ENCODE peak calls at places on chromosomes 13 and 19, in four cellular contexts. M is HAP-1, Y is PC-3, V is ascending aorta. G is an unnamed sample.

GRCh38 chr13:94169783-94170513 is 309.5 kb downstream of the DCT start:
- DNase-seq in M (no peak), Y (no peak), V (no peak), G (no peak)

GRCh38 chr13:51800456-51800855 is 3.5 kb downstream of the DHRS12 start:
- DNase-seq in M (no peak), Y (no peak), V (no peak), G (no peak)

GRCh38 chr19:5130371-5131030 is 161.6 kb downstream of the KDM4B start:
- DNase-seq in M (no peak), Y (no peak), V (no peak), G (no peak)

GRCh38 chr19:51031880-51032225 is 2.9 kb downstream of the KLK12 start:
- DNase-seq in M (no peak), Y (no peak), V (no peak), G (no peak)

GRCh38 chr13:109779074-109779473 is 7.3 kb downstream of the IRS2 start:
- DNase-seq in M (no peak), Y (no peak), V (no peak), G (no peak)

GRCh38 chr19:42282036-42282762 is 13.1 kb downstream of the CIC start:
- DNase-seq in M (no peak), Y (no peak), V (no peak), G (no peak)

GRCh38 chr19:41307954-41308449 is 2.0 kb upstream of the CCDC97 start:
- DNase-seq in M (no peak), Y (no peak), V (no peak), G (no peak)

GRCh38 chr13:59494560-59494970 is 669.2 kb downstream of the DIAPH3 start:
- DNase-seq in M (no peak), Y (no peak), V (no peak), G (no peak)

GRCh38 chr19:48618278-48618915 is 581 bp downstream of the RPL18 start:
- DNase-seq in M (no peak), Y (no peak), V (no peak), G (no peak)

GRCh38 chr13:25329706-25330105 is 28.3 kb downstream of the NUP58 start:
- DNase-seq in M (no peak), Y (peak; percentile 24), V (no peak), G (no peak)

GRCh38 chr19:14526423-14526822 is 3.0 kb upstream of the TECR start:
- DNase-seq in M (no peak), Y (no peak), V (no peak), G (no peak)

GRCh38 chr13:110338441-110339101 is 31.5 kb downstream of the COL4A2 start:
- DNase-seq in M (no peak), Y (no peak), V (no peak), G (no peak)

GRCh38 chr13:98509271-98510155 is 67.4 kb downstream of the STK24 start:
- DNase-seq in M (no peak), Y (peak; percentile 74), V (peak; percentile 33), G (no peak)

GRCh38 chr13:73059460-73060250 is 850 bp downstream of the KLF5 start:
- DNase-seq in M (no peak), Y (peak; percentile 43), V (no peak), G (no peak)

GRCh38 chr13:96539791-96540190 is 449.9 kb downstream of the HS6ST3 start:
- DNase-seq in M (no peak), Y (no peak), V (no peak), G (no peak)

GRCh38 chr19:4380254-4380727 is 20.1 kb downstream of the SH3GL1 start:
- DNase-seq in M (no peak), Y (no peak), V (no peak), G (no peak)

GRCh38 chr19:1685046-1685445 is 32.6 kb upstream of the TCF3 start:
- DNase-seq in M (no peak), Y (no peak), V (no peak), G (no peak)

GRCh38 chr13:91346848-91347211 is 657 bp upstream of the MIR17HG start:
- DNase-seq in M (no peak), Y (peak; percentile 13), V (no peak), G (no peak)

GRCh38 chr13:43307921-43308433 is 284.6 kb downstream of the DNAJC15 start:
- DNase-seq in M (peak; percentile 10), Y (peak; percentile 16), V (peak; percentile 22), G (no peak)

GRCh38 chr19:12015753-12016116 is 19.7 kb downstream of the ZNF433 start:
- DNase-seq in M (no peak), Y (no peak), V (no peak), G (no peak)

GRCh38 chr13:114065926-114066774 is 66.3 kb downstream of the RASA3 start:
- DNase-seq in M (no peak), Y (no peak), V (no peak), G (no peak)

GRCh38 chr13:81778350-81778749 is 1437.4 kb upstream of the SPRY2 start:
- DNase-seq in M (no peak), Y (no peak), V (no peak), G (no peak)

GRCh38 chr19:38849746-38850230 is at the start of gene HNRNPL:
- DNase-seq in M (no peak), Y (no peak), V (no peak), G (no peak)
- H3K4me1 ChIP-seq in M (peaks cover 23% of the 10 kb centered on the region), Y (peaks cover 28% of the 10 kb centered on the region), V (peaks cover 41% of the 10 kb centered on the region), G (no peaks in the 10 kb centered on the region)

GRCh38 chr13:74117207-74117705 is 16.9 kb downstream of the KLF12 start:
- DNase-seq in M (no peak), Y (no peak), V (no peak), G (no peak)

GRCh38 chr13:74114641-74115040 is 19.6 kb downstream of the KLF12 start:
- DNase-seq in M (no peak), Y (no peak), V (no peak), G (no peak)

GRCh38 chr13:74114202-74114601 is 20.0 kb downstream of the KLF12 start:
- DNase-seq in M (no peak), Y (peak; percentile 26), V (no peak), G (no peak)

GRCh38 chr13:74111901-74112824 is 22.0 kb downstream of the KLF12 start:
- DNase-seq in M (no peak), Y (no peak), V (no peak), G (no peak)

GRCh38 chr13:74115138-74115537 is 19.1 kb downstream of the KLF12 start:
- DNase-seq in M (no peak), Y (peak; percentile 52), V (no peak), G (no peak)
- H3K4me3 ChIP-seq in M (no peak overlapping the region), Y (no peak overlapping the region), V (no peak overlapping the region), G (no peak overlapping the region)

GRCh38 chr13:29573190-29573589 is 22.3 kb downstream of the SLC7A1 start:
- DNase-seq in M (no peak), Y (no peak), V (no peak), G (no peak)
- H3K4me1 ChIP-seq in M (no peaks in the 10 kb centered on the region), Y (peaks cover 8% of the 10 kb centered on the region), V (peaks cover 12% of the 10 kb centered on the region), G (peaks cover 3% of the 10 kb centered on the region)

GRCh38 chr13:66995366-66995663 is 234.8 kb downstream of the PCDH9 start:
- DNase-seq in M (no peak), Y (no peak), V (no peak), G (no peak)

GRCh38 chr13:66994498-66995365 is 235.4 kb downstream of the PCDH9 start:
- DNase-seq in M (no peak), Y (no peak), V (no peak), G (no peak)

GRCh38 chr13:66992183-66992582 is 238.0 kb downstream of the PCDH9 start:
- DNase-seq in M (peak; percentile 21), Y (no peak), V (no peak), G (no peak)

GRCh38 chr13:66992683-66993082 is 237.5 kb downstream of the PCDH9 start:
- DNase-seq in M (no peak), Y (no peak), V (no peak), G (no peak)

GRCh38 chr13:66994097-66994496 is 236.0 kb downstream of the PCDH9 start:
- DNase-seq in M (peak; percentile 74), Y (no peak), V (peak; percentile 18), G (peak; percentile 48)
- H3K4me3 ChIP-seq in M (no peak overlapping the region), Y (no peak overlapping the region), V (peak overlapping the region; percentile 25), G (no peak overlapping the region)

GRCh38 chr13:84200971-84201370 is 318.7 kb upstream of the SLITRK1 start:
- DNase-seq in M (no peak), Y (no peak), V (no peak), G (no peak)
- H3K4me1 ChIP-seq in M (peaks cover 5% of the 10 kb centered on the region), Y (no peaks in the 10 kb centered on the region), V (no peaks in the 10 kb centered on the region), G (no peaks in the 10 kb centered on the region)

GRCh38 chr13:20387441-20387971 is 138.2 kb downstream of the CRYL1 start:
- DNase-seq in M (no peak), Y (peak; percentile 95), V (no peak), G (no peak)
- H3K4me3 ChIP-seq in M (no peak overlapping the region), Y (peak overlapping the region; percentile 11), V (no peak overlapping the region), G (no peak overlapping the region)

GRCh38 chr19:37309834-37310575 is 60.9 kb upstream of the ZNF527 start:
- DNase-seq in M (no peak), Y (no peak), V (no peak), G (no peak)

GRCh38 chr19:37304190-37304883 is 66.6 kb upstream of the ZNF527 start:
- DNase-seq in M (no peak), Y (no peak), V (no peak), G (no peak)

GRCh38 chr19:37303591-37304171 is 67.2 kb upstream of the ZNF527 start:
- DNase-seq in M (no peak), Y (no peak), V (no peak), G (no peak)

GRCh38 chr19:37306383-37306963 is 64.4 kb upstream of the ZNF527 start:
- DNase-seq in M (no peak), Y (no peak), V (no peak), G (no peak)

GRCh38 chr19:37304884-37305255 is 66.0 kb upstream of the ZNF527 start:
- DNase-seq in M (no peak), Y (no peak), V (no peak), G (no peak)
- H3K4me1 ChIP-seq in M (no peaks in the 10 kb centered on the region), Y (no peaks in the 10 kb centered on the region), V (no peaks in the 10 kb centered on the region), G (no peaks in the 10 kb centered on the region)

GRCh38 chr13:71374471-71375041 is 492.4 kb downstream of the DACH1 start:
- DNase-seq in M (peak; percentile 93), Y (no peak), V (no peak), G (no peak)

GRCh38 chr13:71378992-71379905 is 487.8 kb downstream of the DACH1 start:
- DNase-seq in M (peak; percentile 61), Y (peak; percentile 38), V (no peak), G (no peak)
- H3K4me3 ChIP-seq in M (no peak overlapping the region), Y (peak overlapping the region; percentile 12), V (peak overlapping the region; percentile 21), G (no peak overlapping the region)

GRCh38 chr13:29925457-29925856 is 75.0 kb upstream of the UBL3 start:
- DNase-seq in M (no peak), Y (peak; percentile 89), V (peak; percentile 71), G (no peak)
- H3K4me1 ChIP-seq in M (no peaks in the 10 kb centered on the region), Y (peaks cover 58% of the 10 kb centered on the region), V (peaks cover 36% of the 10 kb centered on the region), G (peaks cover 1% of the 10 kb centered on the region)